ENCODE peak calls at places on chromosomes 16 and 17, in six cellular contexts. D, X, M, W, Y and G are unnamed samples.

GRCh38 chr16:83328936-83329335 is 478.8 kb upstream of the HSBP1 start:
- DNase-seq in D (no peak), X (no peak), M (no peak), W (no peak), Y (no peak), G (no peak)

GRCh38 chr16:84761448-84762368 is 58.1 kb upstream of the CRISPLD2 start:
- DNase-seq in D (no peak), X (no peak), M (no peak), W (no peak), Y (no peak), G (no peak)

GRCh38 chr16:24013733-24014645 is 178.2 kb downstream of the PRKCB start:
- DNase-seq in D (no peak), X (no peak), M (no peak), W (no peak), Y (no peak), G (no peak)

GRCh38 chr17:35345926-35346771 is 27.3 kb downstream of the SLFN11 start:
- DNase-seq in D (peak; percentile 85), X (peak; percentile 69), M (no peak), W (peak; percentile 15), Y (peak; percentile 53), G (no peak)

GRCh38 chr16:23216658-23217246 is 34.2 kb downstream of the SCNN1G start:
- DNase-seq in D (no peak), X (no peak), M (no peak), W (no peak), Y (no peak), G (no peak)

GRCh38 chr17:66964930-66965800 is 658 bp downstream of the CACNG4 start:
- DNase-seq in D (no peak), X (no peak), M (no peak), W (no peak), Y (peak; percentile 23), G (no peak)

GRCh38 chr16:88754912-88755744 is 29.9 kb downstream of the PIEZO1 start:
- DNase-seq in D (no peak), X (no peak), M (peak; percentile 60), W (no peak), Y (peak; percentile 44), G (no peak)

GRCh38 chr17:74276561-74277009 is 2.6 kb downstream of the DNAI2 start:
- DNase-seq in D (no peak), X (peak; percentile 33), M (no peak), W (no peak), Y (no peak), G (no peak)

GRCh38 chr17:7712111-7712771 is 5.3 kb upstream of the DNAH2 start:
- DNase-seq in D (no peak), X (no peak), M (no peak), W (no peak), Y (no peak), G (peak; percentile 56)

GRCh38 chr17:3037259-3037658 is 26.1 kb downstream of the OR1D5 start:
- DNase-seq in D (no peak), X (no peak), M (no peak), W (peak; percentile 5), Y (no peak), G (no peak)

GRCh38 chr16:31149894-31150890 is at the start of gene PRSS36:
- DNase-seq in D (no peak), X (no peak), M (no peak), W (no peak), Y (no peak), G (no peak)

GRCh38 chr17:1153795-1154546 is 25.8 kb downstream of the ABR start:
- DNase-seq in D (peak; percentile 77), X (peak; percentile 90), M (peak; percentile 32), W (peak; percentile 48), Y (no peak), G (no peak)

GRCh38 chr16:79964104-79964503 is 363.6 kb upstream of the MAF start:
- DNase-seq in D (no peak), X (no peak), M (no peak), W (no peak), Y (no peak), G (no peak)

GRCh38 chr17:8320990-8321389 is 10.9 kb downstream of the ARHGEF15 start:
- DNase-seq in D (no peak), X (no peak), M (no peak), W (no peak), Y (no peak), G (no peak)

GRCh38 chr17:1649116-1649843 is 386 bp downstream of the RILP start:
- DNase-seq in D (peak; percentile 94), X (peak; percentile 89), M (peak; percentile 67), W (peak; percentile 89), Y (peak; percentile 74), G (no peak)

GRCh38 chr17:7932949-7933348 is 943 bp downstream of the CNTROB start:
- DNase-seq in D (peak; percentile 80), X (peak; percentile 53), M (no peak), W (peak; percentile 32), Y (peak; percentile 24), G (no peak)

GRCh38 chr17:28478940-28479615 is 5.6 kb downstream of the SLC13A2 start:
- DNase-seq in D (peak; percentile 16), X (no peak), M (no peak), W (no peak), Y (no peak), G (no peak)

GRCh38 chr16:7555459-7555858 is 222.8 kb downstream of the RBFOX1 start:
- DNase-seq in D (no peak), X (no peak), M (no peak), W (no peak), Y (no peak), G (no peak)

GRCh38 chr17:75319818-75320691 is 30.8 kb upstream of the SLC25A19 start:
- DNase-seq in D (no peak), X (no peak), M (peak; percentile 16), W (no peak), Y (no peak), G (no peak)

GRCh38 chr17:57849163-57849873 is 526 bp downstream of the MRPS23 start:
- DNase-seq in D (no peak), X (no peak), M (no peak), W (no peak), Y (no peak), G (no peak)

GRCh38 chr16:88195911-88196465 is 186.8 kb upstream of the ZNF469 start:
- DNase-seq in D (peak; percentile 42), X (no peak), M (no peak), W (no peak), Y (no peak), G (no peak)

GRCh38 chr17:63621684-63622570 is at the start of gene MAP3K3:
- DNase-seq in D (peak; percentile 99), X (peak; percentile 99), M (peak; percentile 100), W (peak; percentile 99), Y (peak; percentile 94), G (peak; percentile 100)
- TF ChIP-seq CTCF in D (peak; percentile 43), X (peak; percentile 9), M (peak; percentile 17), W (no peak), Y (no peak), G (peak; percentile 49)

DNA sequence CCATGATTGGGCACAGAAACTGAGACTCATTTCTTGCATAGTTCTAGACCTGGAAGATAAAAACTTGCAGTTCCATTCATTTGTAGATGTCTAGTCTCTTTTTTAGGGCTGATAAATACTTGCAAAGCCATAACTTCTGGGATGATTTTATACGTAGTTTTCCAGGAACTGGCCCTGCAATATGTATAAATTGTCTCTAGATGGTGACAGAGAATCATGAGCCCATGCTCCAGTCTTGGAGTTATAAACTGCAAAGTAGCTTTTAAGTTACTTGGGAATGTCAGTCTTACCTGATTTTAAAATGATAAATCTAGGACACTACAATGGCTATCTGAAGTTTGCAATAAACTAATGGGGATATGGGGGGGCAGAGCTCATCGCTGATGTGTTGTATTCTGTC is 3.0 kb upstream of the ADAMTS18 start:
- DNase-seq in D (no peak), X (no peak), M (no peak), W (no peak), Y (no peak), G (no peak)
- TF ChIP-seq CTCF in D (no peak), X (no peak), M (peak; percentile 12), W (no peak), Y (no peak), G (no peak)

GRCh38 chr16:81695431-81695890 is 83.6 kb upstream of the PLCG2 start:
- DNase-seq in D (no peak), X (no peak), M (no peak), W (no peak), Y (no peak), G (no peak)

GRCh38 chr16:81696959-81697293 is 82.2 kb upstream of the PLCG2 start:
- DNase-seq in D (no peak), X (no peak), M (no peak), W (no peak), Y (no peak), G (peak; percentile 46)

GRCh38 chr16:81696136-81696958 is 82.7 kb upstream of the PLCG2 start:
- DNase-seq in D (no peak), X (no peak), M (no peak), W (no peak), Y (no peak), G (peak; percentile 84)

GRCh38 chr16:81697886-81698635 is 81.0 kb upstream of the PLCG2 start:
- DNase-seq in D (peak; percentile 50), X (peak; percentile 69), M (no peak), W (no peak), Y (no peak), G (peak; percentile 40)

GRCh38 chr16:81697321-81697885 is 81.7 kb upstream of the PLCG2 start:
- DNase-seq in D (peak; percentile 76), X (peak; percentile 36), M (no peak), W (peak; percentile 66), Y (peak; percentile 59), G (peak; percentile 72)
- TF ChIP-seq CTCF in D (peak; percentile 62), X (peak; percentile 32), M (peak; percentile 73), W (peak; percentile 31), Y (peak; percentile 37), G (peak; percentile 76)

GRCh38 chr16:10579965-10580918 is at the start of gene EMP2:
- DNase-seq in D (peak; percentile 93), X (peak; percentile 81), M (peak; percentile 30), W (peak; percentile 64), Y (peak; percentile 66), G (no peak)

GRCh38 chr16:10577305-10578202 is 2.8 kb downstream of the EMP2 start:
- DNase-seq in D (peak; percentile 69), X (peak; percentile 22), M (no peak), W (peak; percentile 21), Y (no peak), G (no peak)

GRCh38 chr16:10576390-10577304 is 3.8 kb downstream of the EMP2 start:
- DNase-seq in D (no peak), X (no peak), M (no peak), W (no peak), Y (no peak), G (no peak)

GRCh38 chr16:10579575-10579964 is 828 bp downstream of the EMP2 start:
- DNase-seq in D (no peak), X (no peak), M (no peak), W (no peak), Y (no peak), G (no peak)

DNA sequence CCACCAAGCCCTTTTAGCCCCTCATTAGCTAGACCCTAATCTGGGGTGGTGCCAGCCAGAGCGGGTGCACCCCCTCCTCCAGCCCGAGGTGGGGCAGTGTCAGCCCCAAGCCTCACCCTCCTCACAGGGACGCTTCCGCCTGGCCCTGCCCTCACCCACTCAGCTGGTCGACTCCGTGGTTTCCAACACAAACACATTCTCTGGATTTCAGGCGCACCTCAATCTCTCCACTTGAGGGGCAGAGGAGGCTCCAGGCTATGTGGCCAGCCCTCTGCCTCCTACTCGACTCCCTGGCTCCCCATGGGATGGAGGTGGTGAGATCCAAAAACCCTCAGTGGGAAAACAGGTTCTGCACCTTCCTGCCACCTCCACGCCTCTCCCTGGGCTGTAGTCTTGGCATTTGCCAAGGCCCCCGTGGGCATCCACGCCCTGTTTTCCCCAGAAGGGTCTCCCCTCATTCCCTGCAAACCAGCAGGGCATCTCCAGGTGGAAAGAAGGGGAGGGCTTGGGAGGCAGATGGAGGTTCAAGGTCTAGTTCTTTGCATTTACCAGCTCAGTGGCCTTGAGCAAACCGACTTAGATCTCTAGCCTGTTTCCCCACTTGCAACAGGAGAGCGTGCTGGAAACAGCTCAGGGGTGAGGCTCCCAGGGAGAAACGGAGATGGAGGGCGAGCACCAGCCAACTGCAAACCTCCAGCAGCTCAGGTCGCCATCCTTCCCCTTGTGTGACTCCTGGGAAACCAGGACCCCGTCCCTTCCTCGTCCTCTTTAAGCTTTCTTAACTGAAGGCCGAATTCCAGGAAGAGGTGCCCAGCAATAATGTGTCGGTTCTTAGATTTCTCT is 1.7 kb downstream of the EMP2 start:
- DNase-seq in D (peak; percentile 88), X (peak; percentile 15), M (no peak), W (peak; percentile 46), Y (no peak), G (no peak)
- TF ChIP-seq CTCF in D (peak; percentile 9), X (no peak), M (no peak), W (no peak), Y (no peak), G (no peak)